ENCODE peak calls at places on chromosomes 12 and 14, in five cellular contexts. One of them, this sample, is unnamed.

GRCh38 chr12:119710941-119711551 is 43.1 kb downstream of the PRKAB1 start:
- DNase-seq in heart left ventricle: no peak
- DNase-seq in cardiac muscle cell: no peak
- DNase-seq in right lobe of liver: no peak
- DNase-seq in CD8-positive, alpha-beta T cell: no peak
- DNase-seq in this sample: peak; percentile 71

GRCh38 chr12:47094804-47095203 is 15.0 kb upstream of the AMIGO2 start:
- DNase-seq in right lobe of liver: no peak
- DNase-seq in cardiac muscle cell: no peak
- DNase-seq in CD8-positive, alpha-beta T cell: no peak
- DNase-seq in heart left ventricle: no peak
- DNase-seq in this sample: no peak

GRCh38 chr12:122082621-122083356 is 4.2 kb downstream of the MLXIP start:
- DNase-seq in right lobe of liver: no peak
- DNase-seq in cardiac muscle cell: peak; percentile 36
- DNase-seq in heart left ventricle: no peak
- DNase-seq in CD8-positive, alpha-beta T cell: no peak
- DNase-seq in this sample: no peak

GRCh38 chr12:49131973-49132461 is 822 bp upstream of the TUBA1B start:
- DNase-seq in CD8-positive, alpha-beta T cell: no peak
- DNase-seq in heart left ventricle: no peak
- DNase-seq in cardiac muscle cell: peak; percentile 61
- DNase-seq in right lobe of liver: no peak
- DNase-seq in this sample: no peak

GRCh38 chr12:118980407-118981014 is 830 bp upstream of the SRRM4 start:
- DNase-seq in CD8-positive, alpha-beta T cell: no peak
- DNase-seq in cardiac muscle cell: no peak
- DNase-seq in right lobe of liver: no peak
- DNase-seq in heart left ventricle: no peak
- DNase-seq in this sample: no peak

GRCh38 chr12:1488908-1489381 is 105.4 kb downstream of the FBXL14 start:
- DNase-seq in right lobe of liver: no peak
- DNase-seq in heart left ventricle: no peak
- DNase-seq in cardiac muscle cell: peak; percentile 82
- DNase-seq in CD8-positive, alpha-beta T cell: no peak
- DNase-seq in this sample: no peak

GRCh38 chr12:127594351-127594970 is 672.5 kb upstream of the TMEM132C start:
- DNase-seq in heart left ventricle: no peak
- DNase-seq in CD8-positive, alpha-beta T cell: no peak
- DNase-seq in cardiac muscle cell: no peak
- DNase-seq in right lobe of liver: no peak
- DNase-seq in this sample: no peak

GRCh38 chr12:65327207-65328076 is 49.0 kb downstream of the MSRB3 start:
- DNase-seq in heart left ventricle: no peak
- DNase-seq in cardiac muscle cell: peak; percentile 67
- DNase-seq in right lobe of liver: no peak
- DNase-seq in CD8-positive, alpha-beta T cell: no peak
- DNase-seq in this sample: no peak

GRCh38 chr12:47686645-47687240 is 19.1 kb downstream of the RPAP3 start:
- DNase-seq in right lobe of liver: no peak
- DNase-seq in heart left ventricle: no peak
- DNase-seq in cardiac muscle cell: peak; percentile 68
- DNase-seq in CD8-positive, alpha-beta T cell: no peak
- DNase-seq in this sample: no peak

GRCh38 chr12:32612658-32613614 is 66.2 kb upstream of the DNM1L start:
- DNase-seq in heart left ventricle: no peak
- DNase-seq in cardiac muscle cell: peak; percentile 6
- DNase-seq in right lobe of liver: no peak
- DNase-seq in CD8-positive, alpha-beta T cell: no peak
- DNase-seq in this sample: no peak

GRCh38 chr14:94568186-94568585 is 6.9 kb downstream of the SERPINA4 start:
- DNase-seq in heart left ventricle: no peak
- DNase-seq in cardiac muscle cell: no peak
- DNase-seq in right lobe of liver: no peak
- DNase-seq in CD8-positive, alpha-beta T cell: no peak
- DNase-seq in this sample: no peak
- TF ChIP-seq CTCF in heart left ventricle: no peak
- TF ChIP-seq CTCF in cardiac muscle cell: no peak
- TF ChIP-seq CTCF in right lobe of liver: no peak
- TF ChIP-seq CTCF in CD8-positive, alpha-beta T cell: no peak
- TF ChIP-seq CTCF in this sample: no peak

GRCh38 chr12:113965951-113966797 is at the start of gene RBM19:
- DNase-seq in cardiac muscle cell: peak; percentile 99
- DNase-seq in heart left ventricle: peak; percentile 98
- DNase-seq in right lobe of liver: peak; percentile 99
- DNase-seq in CD8-positive, alpha-beta T cell: peak; percentile 98
- DNase-seq in this sample: peak; percentile 98

GRCh38 chr12:113961921-113962710 is 4.0 kb downstream of the RBM19 start:
- DNase-seq in CD8-positive, alpha-beta T cell: no peak
- DNase-seq in heart left ventricle: no peak
- DNase-seq in cardiac muscle cell: peak; percentile 34
- DNase-seq in right lobe of liver: no peak
- DNase-seq in this sample: no peak

GRCh38 chr12:113962733-113963132 is 3.4 kb downstream of the RBM19 start:
- DNase-seq in CD8-positive, alpha-beta T cell: no peak
- DNase-seq in cardiac muscle cell: no peak
- DNase-seq in right lobe of liver: no peak
- DNase-seq in heart left ventricle: no peak
- DNase-seq in this sample: no peak

GRCh38 chr12:113971392-113971791 is 5.3 kb upstream of the RBM19 start:
- DNase-seq in CD8-positive, alpha-beta T cell: no peak
- DNase-seq in heart left ventricle: no peak
- DNase-seq in right lobe of liver: no peak
- DNase-seq in cardiac muscle cell: no peak
- DNase-seq in this sample: no peak

DNA sequence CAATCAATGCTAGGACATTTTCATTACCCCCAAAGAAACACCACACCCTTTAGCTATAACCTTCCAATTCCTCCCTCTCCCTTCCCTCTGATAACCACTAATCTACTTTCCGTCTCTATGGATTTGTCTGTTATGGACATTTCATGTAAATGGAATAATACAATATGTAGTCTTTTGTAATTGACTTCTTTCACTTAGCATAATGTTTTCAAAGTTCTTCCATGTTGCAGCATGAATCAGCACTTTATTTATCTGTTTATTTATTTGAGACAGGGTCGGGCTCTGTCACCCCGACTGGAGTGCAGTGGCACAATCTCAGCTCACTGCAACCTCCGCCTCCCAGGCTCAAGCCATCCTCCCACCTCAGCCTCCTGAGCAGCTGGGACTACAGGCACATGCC is 1.2 kb upstream of the RBM19 start:
- DNase-seq in cardiac muscle cell: no peak
- DNase-seq in heart left ventricle: no peak
- DNase-seq in right lobe of liver: no peak
- DNase-seq in CD8-positive, alpha-beta T cell: no peak
- DNase-seq in this sample: no peak
- H3K4me3 ChIP-seq in cardiac muscle cell: no peak overlapping the region
- H3K4me3 ChIP-seq in heart left ventricle: peak overlapping the region; percentile 67
- H3K4me3 ChIP-seq in right lobe of liver: no peak overlapping the region
- H3K4me3 ChIP-seq in CD8-positive, alpha-beta T cell: no peak overlapping the region
- H3K4me3 ChIP-seq in this sample: no peak overlapping the region

DNA sequence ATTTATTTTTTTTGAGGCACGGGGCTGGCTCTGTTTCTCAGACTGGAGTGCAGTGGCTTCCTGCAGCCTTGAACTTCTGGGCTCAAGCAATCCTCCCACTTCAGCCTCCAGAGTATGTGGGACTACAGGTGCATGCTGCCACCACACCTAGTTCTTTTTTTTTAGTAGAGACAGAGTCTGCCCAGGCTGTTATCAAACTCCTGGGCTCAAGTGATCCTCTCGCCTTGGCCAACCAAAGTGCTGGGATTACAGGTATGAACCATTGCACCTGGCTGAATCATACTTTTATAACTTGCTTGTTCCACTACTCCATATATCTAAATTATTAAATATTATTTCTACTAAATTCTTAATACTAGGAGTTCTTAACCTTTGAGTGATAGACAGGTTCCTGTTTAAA is 111.6 kb downstream of the BTG1 start:
- DNase-seq in CD8-positive, alpha-beta T cell: no peak
- DNase-seq in heart left ventricle: no peak
- DNase-seq in cardiac muscle cell: no peak
- DNase-seq in right lobe of liver: no peak
- DNase-seq in this sample: no peak
- H3K27ac ChIP-seq in CD8-positive, alpha-beta T cell: peak overlapping the region; percentile 61
- H3K27ac ChIP-seq in heart left ventricle: peak overlapping the region; percentile 78
- H3K27ac ChIP-seq in cardiac muscle cell: no peak overlapping the region
- H3K27ac ChIP-seq in right lobe of liver: no peak overlapping the region
- H3K27ac ChIP-seq in this sample: no peak overlapping the region

DNA sequence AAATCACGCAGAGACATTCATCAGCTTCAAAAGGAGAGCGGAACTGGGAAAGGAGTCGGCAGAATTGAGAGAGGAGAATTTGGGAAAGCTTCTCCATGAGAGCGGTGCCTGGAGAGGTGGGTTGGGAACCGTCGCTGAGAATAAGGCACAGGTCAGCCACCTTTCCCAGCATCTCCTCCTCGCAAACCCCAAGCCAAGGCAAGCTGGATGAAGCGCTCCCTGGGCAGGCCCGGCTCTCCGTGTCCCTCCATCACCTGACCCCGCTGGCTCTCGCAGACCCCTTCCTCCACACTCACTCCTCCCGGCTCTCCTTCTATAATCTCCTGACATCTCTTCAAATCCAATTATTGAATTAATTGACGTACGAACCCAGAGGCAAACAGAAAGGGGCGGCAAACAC is 18.9 kb upstream of the ATP5MC2 start:
- DNase-seq in heart left ventricle: no peak
- DNase-seq in cardiac muscle cell: no peak
- DNase-seq in CD8-positive, alpha-beta T cell: no peak
- DNase-seq in right lobe of liver: no peak
- DNase-seq in this sample: no peak
- TF ChIP-seq CTCF in heart left ventricle: no peak
- TF ChIP-seq CTCF in cardiac muscle cell: no peak
- TF ChIP-seq CTCF in CD8-positive, alpha-beta T cell: no peak
- TF ChIP-seq CTCF in right lobe of liver: no peak
- TF ChIP-seq CTCF in this sample: no peak

GRCh38 chr12:93683410-93683809 is 6.2 kb downstream of the CRADD start:
- DNase-seq in right lobe of liver: no peak
- DNase-seq in heart left ventricle: no peak
- DNase-seq in cardiac muscle cell: no peak
- DNase-seq in CD8-positive, alpha-beta T cell: no peak
- DNase-seq in this sample: no peak
- H3K4me3 ChIP-seq in right lobe of liver: no peak overlapping the region
- H3K4me3 ChIP-seq in heart left ventricle: no peak overlapping the region
- H3K4me3 ChIP-seq in cardiac muscle cell: no peak overlapping the region
- H3K4me3 ChIP-seq in CD8-positive, alpha-beta T cell: no peak overlapping the region
- H3K4me3 ChIP-seq in this sample: no peak overlapping the region